ENCODE peak calls at places on chromosomes 11 and 22, in four cellular contexts. One of them, this sample, is unnamed.

GRCh38 chr11:66326261-66327111 is 9.6 kb upstream of the CD248 start:
- DNase-seq in HCT116: no peak
- DNase-seq in GM12878: no peak
- DNase-seq in HepG2: no peak
- DNase-seq in this sample: no peak

GRCh38 chr11:44176541-44177213 is 81.2 kb downstream of the EXT2 start:
- DNase-seq in HepG2: no peak
- DNase-seq in HCT116: no peak
- DNase-seq in GM12878: no peak
- DNase-seq in this sample: no peak

GRCh38 chr11:63277345-63277943 is 34.0 kb upstream of the SLC22A25 start:
- DNase-seq in GM12878: no peak
- DNase-seq in HepG2: peak
- DNase-seq in HCT116: no peak
- DNase-seq in this sample: no peak

GRCh38 chr11:80167766-80168165 is 726.9 kb upstream of the TENM4 start:
- DNase-seq in GM12878: no peak
- DNase-seq in HCT116: no peak
- DNase-seq in HepG2: no peak
- DNase-seq in this sample: peak

GRCh38 chr11:37092487-37092886 is 494.5 kb upstream of the RAG2 start:
- DNase-seq in GM12878: no peak
- DNase-seq in HepG2: no peak
- DNase-seq in HCT116: no peak
- DNase-seq in this sample: no peak

GRCh38 chr11:112634551-112634950 is 326.7 kb upstream of the NCAM1 start:
- DNase-seq in GM12878: no peak
- DNase-seq in HepG2: no peak
- DNase-seq in HCT116: no peak
- DNase-seq in this sample: no peak

GRCh38 chr22:36585841-36586240 is 56.9 kb upstream of the EIF3D start:
- DNase-seq in HepG2: no peak
- DNase-seq in HCT116: no peak
- DNase-seq in GM12878: no peak
- DNase-seq in this sample: peak

GRCh38 chr11:119427279-119427678 is 4.3 kb upstream of the THY1 start:
- DNase-seq in GM12878: no peak
- DNase-seq in HepG2: no peak
- DNase-seq in HCT116: no peak
- DNase-seq in this sample: no peak

GRCh38 chr11:77113382-77114088 is 10.9 kb downstream of the OMP start:
- DNase-seq in HepG2: no peak
- DNase-seq in HCT116: no peak
- DNase-seq in GM12878: no peak
- DNase-seq in this sample: no peak

GRCh38 chr11:93025558-93026255 is 56.3 kb downstream of the MTNR1B start:
- DNase-seq in HCT116: no peak
- DNase-seq in GM12878: no peak
- DNase-seq in HepG2: no peak
- DNase-seq in this sample: no peak

GRCh38 chr11:23556163-23556750 is 696.0 kb upstream of the CCDC179 start:
- DNase-seq in HCT116: no peak
- DNase-seq in HepG2: no peak
- DNase-seq in GM12878: no peak
- DNase-seq in this sample: no peak

GRCh38 chr11:7381937-7382336 is 103.4 kb upstream of the OLFML1 start:
- DNase-seq in HepG2: no peak
- DNase-seq in HCT116: no peak
- DNase-seq in GM12878: no peak
- DNase-seq in this sample: no peak

GRCh38 chr22:32917577-32918375 is 116.3 kb downstream of the TIMP3 start:
- DNase-seq in HepG2: no peak
- DNase-seq in GM12878: no peak
- DNase-seq in HCT116: no peak
- DNase-seq in this sample: no peak

GRCh38 chr11:64051297-64051696 is 15.6 kb downstream of the FLRT1 start:
- DNase-seq in HepG2: no peak
- DNase-seq in HCT116: no peak
- DNase-seq in GM12878: no peak
- DNase-seq in this sample: no peak

GRCh38 chr22:46078241-46079092 is 71.9 kb upstream of the PPARA start:
- DNase-seq in HepG2: no peak
- DNase-seq in HCT116: no peak
- DNase-seq in GM12878: no peak
- DNase-seq in this sample: no peak

DNA sequence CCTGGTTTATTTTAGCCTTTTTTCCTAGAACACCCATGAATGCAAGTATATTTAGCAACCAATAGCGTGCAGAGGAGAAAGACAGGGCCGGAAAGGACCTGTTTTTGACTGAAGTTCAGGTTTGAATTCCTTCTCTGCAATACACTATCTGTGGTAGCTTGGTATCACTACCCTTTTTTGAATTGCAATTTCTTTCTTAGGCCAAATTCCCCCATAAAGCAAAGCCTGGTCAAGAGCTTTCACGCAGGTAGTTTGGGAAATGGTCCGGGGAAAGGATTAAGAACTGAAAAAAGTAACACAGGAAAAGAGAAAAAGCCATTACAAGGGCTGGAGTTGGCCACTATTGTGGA is 38.8 kb upstream of the PAMR1 start:
- DNase-seq in GM12878: no peak
- DNase-seq in HCT116: no peak
- DNase-seq in HepG2: no peak
- DNase-seq in this sample: no peak
- TF ChIP-seq ZNF274 in GM12878: no peak
- TF ChIP-seq ZNF274 in HCT116: no peak
- TF ChIP-seq ZNF274 in HepG2: no peak
- TF ChIP-seq ZNF274 in this sample: no peak

DNA sequence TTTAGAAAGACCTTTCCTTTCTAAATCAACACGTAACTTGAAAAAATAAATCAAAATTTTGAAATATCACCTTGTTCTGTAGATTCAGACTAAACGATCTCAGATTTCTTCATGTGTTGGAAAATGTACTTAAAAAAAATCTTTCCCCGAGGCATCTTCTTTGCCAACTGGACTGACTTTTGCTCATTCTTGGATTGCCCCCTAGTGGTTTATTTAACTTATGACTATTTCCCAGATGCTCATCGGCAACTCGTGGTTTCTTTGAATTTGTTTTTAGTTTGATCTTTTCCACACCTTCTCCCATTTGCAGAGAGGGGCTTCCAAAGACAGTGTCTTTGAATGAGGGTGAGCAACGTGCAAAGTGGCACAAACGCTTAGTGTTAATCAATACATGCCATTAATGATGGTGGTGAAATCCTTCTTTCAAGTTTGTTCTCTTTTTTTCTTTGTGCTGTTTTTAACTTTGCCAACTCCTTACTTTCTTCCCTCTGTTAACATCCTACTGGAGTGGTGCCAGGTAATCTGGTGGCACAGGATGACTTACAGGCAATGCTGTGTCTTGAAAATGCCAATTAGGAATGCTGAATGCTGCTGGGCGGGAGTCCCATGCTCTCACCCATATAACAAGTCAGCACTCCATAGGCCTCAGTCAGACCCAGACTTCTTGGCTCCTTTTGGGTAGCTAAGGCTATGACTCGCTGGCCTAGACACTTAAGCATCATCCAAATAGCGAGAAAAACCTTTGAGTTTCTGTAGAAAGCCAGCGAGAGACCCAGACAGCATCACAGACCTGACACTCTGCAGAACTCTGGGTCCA is 18.3 kb downstream of the PRSS23 start:
- DNase-seq in HepG2: peak
- DNase-seq in HCT116: peak
- DNase-seq in GM12878: peak
- DNase-seq in this sample: peak
- TF ChIP-seq ZNF274 in HepG2: no peak
- TF ChIP-seq ZNF274 in HCT116: no peak
- TF ChIP-seq ZNF274 in GM12878: no peak
- TF ChIP-seq ZNF274 in this sample: no peak

GRCh38 chr22:50146440-50147228 is 23.9 kb upstream of the PANX2 start:
- DNase-seq in GM12878: no peak
- DNase-seq in HCT116: peak
- DNase-seq in HepG2: peak
- DNase-seq in this sample: no peak
- TF ChIP-seq ZNF274 in GM12878: no peak
- TF ChIP-seq ZNF274 in HCT116: no peak
- TF ChIP-seq ZNF274 in HepG2: no peak
- TF ChIP-seq ZNF274 in this sample: no peak

GRCh38 chr11:8707541-8708270 is 25.1 kb downstream of the RPL27A start:
- DNase-seq in GM12878: no peak
- DNase-seq in HepG2: no peak
- DNase-seq in HCT116: no peak
- DNase-seq in this sample: no peak
- TF ChIP-seq ZNF274 in GM12878: no peak
- TF ChIP-seq ZNF274 in HepG2: no peak
- TF ChIP-seq ZNF274 in HCT116: no peak
- TF ChIP-seq ZNF274 in this sample: no peak

GRCh38 chr11:105935791-105936190 is 86.2 kb downstream of the MSANTD4 start:
- DNase-seq in GM12878: no peak
- DNase-seq in HepG2: no peak
- DNase-seq in HCT116: peak
- DNase-seq in this sample: no peak

GRCh38 chr11:105937738-105938137 is 84.3 kb downstream of the MSANTD4 start:
- DNase-seq in HepG2: no peak
- DNase-seq in GM12878: no peak
- DNase-seq in HCT116: peak
- DNase-seq in this sample: no peak

GRCh38 chr11:105942951-105943350 is 79.1 kb downstream of the MSANTD4 start:
- DNase-seq in GM12878: no peak
- DNase-seq in HepG2: no peak
- DNase-seq in HCT116: no peak
- DNase-seq in this sample: no peak

GRCh38 chr11:105933666-105934065 is 88.4 kb downstream of the MSANTD4 start:
- DNase-seq in GM12878: no peak
- DNase-seq in HCT116: no peak
- DNase-seq in HepG2: no peak
- DNase-seq in this sample: no peak

GRCh38 chr11:105937331-105937730 is 84.7 kb downstream of the MSANTD4 start:
- DNase-seq in HCT116: peak
- DNase-seq in HepG2: no peak
- DNase-seq in GM12878: no peak
- DNase-seq in this sample: no peak
- TF ChIP-seq ZNF274 in HCT116: no peak
- TF ChIP-seq ZNF274 in HepG2: no peak
- TF ChIP-seq ZNF274 in GM12878: no peak
- TF ChIP-seq ZNF274 in this sample: no peak

GRCh38 chr11:17256512-17256911 is 20.0 kb upstream of the NUCB2 start:
- DNase-seq in HepG2: no peak
- DNase-seq in HCT116: no peak
- DNase-seq in GM12878: no peak
- DNase-seq in this sample: no peak

GRCh38 chr11:17259519-17259918 is 17.0 kb upstream of the NUCB2 start:
- DNase-seq in HepG2: no peak
- DNase-seq in HCT116: no peak
- DNase-seq in GM12878: no peak
- DNase-seq in this sample: no peak

GRCh38 chr11:17258670-17259069 is 17.9 kb upstream of the NUCB2 start:
- DNase-seq in HCT116: no peak
- DNase-seq in GM12878: no peak
- DNase-seq in HepG2: no peak
- DNase-seq in this sample: no peak

GRCh38 chr11:17259931-17260499 is 16.5 kb upstream of the NUCB2 start:
- DNase-seq in GM12878: no peak
- DNase-seq in HepG2: no peak
- DNase-seq in HCT116: no peak
- DNase-seq in this sample: no peak

DNA sequence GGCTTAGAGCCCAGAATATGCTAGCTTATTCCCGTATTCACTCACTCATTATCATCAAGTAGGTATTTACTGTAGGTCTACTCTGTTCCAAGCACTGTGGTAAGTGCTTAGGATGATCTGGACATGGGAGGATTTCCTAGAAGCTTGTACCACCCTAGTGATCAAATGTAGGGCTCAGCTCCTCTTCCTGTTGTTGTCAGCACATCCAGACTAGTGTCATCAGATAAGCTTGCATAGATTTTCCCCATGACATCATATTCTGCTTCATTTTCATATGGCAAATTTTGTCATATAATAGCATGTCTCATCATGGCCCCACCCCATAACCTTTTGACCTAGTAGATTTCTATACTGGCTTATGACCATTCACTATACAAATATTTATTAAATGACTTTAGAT is 19.3 kb upstream of the NUCB2 start:
- DNase-seq in HepG2: no peak
- DNase-seq in GM12878: no peak
- DNase-seq in HCT116: no peak
- DNase-seq in this sample: no peak
- TF ChIP-seq ZNF274 in HepG2: no peak
- TF ChIP-seq ZNF274 in GM12878: no peak
- TF ChIP-seq ZNF274 in HCT116: no peak
- TF ChIP-seq ZNF274 in this sample: no peak

GRCh38 chr11:33716236-33716635 is 15.6 kb upstream of the C11orf91 start:
- DNase-seq in HCT116: no peak
- DNase-seq in HepG2: no peak
- DNase-seq in GM12878: no peak
- DNase-seq in this sample: no peak
- TF ChIP-seq ZNF274 in HCT116: no peak
- TF ChIP-seq ZNF274 in HepG2: no peak
- TF ChIP-seq ZNF274 in GM12878: no peak
- TF ChIP-seq ZNF274 in this sample: no peak

DNA sequence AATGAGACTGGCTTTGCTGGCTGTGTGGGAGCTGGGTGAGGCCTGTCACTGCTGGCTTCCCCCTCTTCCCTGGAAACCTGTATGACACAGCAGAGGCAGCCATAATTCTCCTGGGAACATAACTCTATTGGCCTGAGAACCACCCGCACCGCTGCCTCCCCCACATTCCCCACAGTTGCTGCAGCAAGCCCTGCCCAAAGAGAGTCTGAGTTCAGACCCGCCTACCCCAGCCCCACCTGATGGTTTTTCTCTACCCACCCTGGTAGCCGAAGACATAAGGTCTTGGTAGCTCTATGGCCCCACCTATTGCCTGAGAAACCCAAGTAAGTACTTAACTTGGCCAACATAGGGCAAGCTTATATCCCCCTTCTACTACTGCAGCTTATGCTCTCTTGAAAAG is 174.8 kb downstream of the C11orf91 start:
- DNase-seq in HCT116: no peak
- DNase-seq in GM12878: no peak
- DNase-seq in HepG2: no peak
- DNase-seq in this sample: no peak
- TF ChIP-seq ZNF274 in HCT116: no peak
- TF ChIP-seq ZNF274 in GM12878: no peak
- TF ChIP-seq ZNF274 in HepG2: no peak
- TF ChIP-seq ZNF274 in this sample: no peak

GRCh38 chr11:130388607-130389205 is 39.7 kb downstream of the ADAMTS8 start:
- DNase-seq in HepG2: no peak
- DNase-seq in GM12878: no peak
- DNase-seq in HCT116: no peak
- DNase-seq in this sample: no peak
- TF ChIP-seq ZNF274 in HepG2: no peak
- TF ChIP-seq ZNF274 in GM12878: no peak
- TF ChIP-seq ZNF274 in HCT116: no peak
- TF ChIP-seq ZNF274 in this sample: no peak

GRCh38 chr11:15266999-15267398 is 152.3 kb downstream of the INSC start:
- DNase-seq in GM12878: no peak
- DNase-seq in HCT116: no peak
- DNase-seq in HepG2: no peak
- DNase-seq in this sample: no peak
- TF ChIP-seq ZNF274 in GM12878: no peak
- TF ChIP-seq ZNF274 in HCT116: no peak
- TF ChIP-seq ZNF274 in HepG2: no peak
- TF ChIP-seq ZNF274 in this sample: no peak

This sample was measured in NT2/D1.